ENCODE peak calls at places on chromosomes 4 and X, in six cellular contexts. H is uterus, O is transverse colon, F is MM.1S, Y is mammary epithelial cell, Z is HepG2. P is an unnamed sample. For H3K27me3 and H3K4me1, the result is how much of the 10 kb centered on the place peaks cover.

GRCh38 chr4:90730752-90731151 is 603.6 kb downstream of the CCSER1 start:
- DNase-seq in H (no peak), O (no peak), F (no peak), Y (no peak), Z (no peak), P (no peak)

GRCh38 chr4:69038582-69038981 is 57.7 kb upstream of the UGT2B7 start:
- DNase-seq in H (no peak), O (no peak), F (no peak), Y (no peak), Z (no peak), P (no peak)

GRCh38 chr4:139028191-139028661 is 12.6 kb downstream of the NOCT start:
- DNase-seq in H (no peak), O (no peak), F (peak), Y (no peak), Z (no peak), P (no peak)

GRCh38 chrX:19589105-19589504 is 73.8 kb upstream of the MAP3K15 start:
- DNase-seq in H (no peak), O (no peak), F (no peak), Y (no peak), Z (no peak), P (no peak)

GRCh38 chrX:68995780-68996551 is 167.1 kb downstream of the EFNB1 start:
- DNase-seq in H (peak), O (peak), F (no peak), Y (peak), Z (peak), P (no peak)

GRCh38 chrX:23838953-23839352 is 56.0 kb downstream of the SAT1 start:
- DNase-seq in H (no peak), O (no peak), F (no peak), Y (no peak), Z (no peak), P (no peak)

GRCh38 chr4:151031831-151032605 is 16.9 kb upstream of the LRBA start:
- DNase-seq in H (no peak), O (no peak), F (no peak), Y (peak), Z (no peak), P (no peak)

GRCh38 chrX:11687157-11687556 is 21.4 kb upstream of the ARHGAP6 start:
- DNase-seq in H (no peak), O (no peak), F (no peak), Y (no peak), Z (no peak), P (no peak)

GRCh38 chr4:3483471-3483921 is 20.4 kb downstream of the DOK7 start:
- DNase-seq in H (no peak), O (no peak), F (no peak), Y (no peak), Z (no peak), P (peak)

GRCh38 chr4:3481783-3482397 is 18.8 kb downstream of the DOK7 start:
- DNase-seq in H (no peak), O (peak), F (no peak), Y (no peak), Z (no peak), P (no peak)

GRCh38 chr4:3481113-3481531 is 18.0 kb downstream of the DOK7 start:
- DNase-seq in H (no peak), O (no peak), F (no peak), Y (no peak), Z (no peak), P (no peak)

GRCh38 chr4:3484057-3484973 is 21.2 kb downstream of the DOK7 start:
- DNase-seq in H (no peak), O (peak), F (no peak), Y (peak), Z (peak), P (peak)

GRCh38 chr4:3482707-3483106 is 19.6 kb downstream of the DOK7 start:
- DNase-seq in H (no peak), O (no peak), F (no peak), Y (no peak), Z (no peak), P (no peak)
- H3K27me3 ChIP-seq in H (under half), O (half or more), F (half or more), Y (under half), Z (half or more), P (under half)

GRCh38 chr4:159142254-159142653 is 39.4 kb downstream of the RAPGEF2 start:
- DNase-seq in H (no peak), O (no peak), F (no peak), Y (peak), Z (no peak), P (no peak)
- H3K4me1 ChIP-seq in H (under half), O (under half), F (under half), Y (under half), Z (under half), P (under half)

GRCh38 chr4:41232406-41232805 is 18.1 kb upstream of the APBB2 start:
- DNase-seq in H (no peak), O (no peak), F (no peak), Y (no peak), Z (no peak), P (no peak)
- TF ChIP-seq CTCF in H (no peak), O (no peak), F (peak), Y (no peak), Z (peak), P (no peak)

DNA sequence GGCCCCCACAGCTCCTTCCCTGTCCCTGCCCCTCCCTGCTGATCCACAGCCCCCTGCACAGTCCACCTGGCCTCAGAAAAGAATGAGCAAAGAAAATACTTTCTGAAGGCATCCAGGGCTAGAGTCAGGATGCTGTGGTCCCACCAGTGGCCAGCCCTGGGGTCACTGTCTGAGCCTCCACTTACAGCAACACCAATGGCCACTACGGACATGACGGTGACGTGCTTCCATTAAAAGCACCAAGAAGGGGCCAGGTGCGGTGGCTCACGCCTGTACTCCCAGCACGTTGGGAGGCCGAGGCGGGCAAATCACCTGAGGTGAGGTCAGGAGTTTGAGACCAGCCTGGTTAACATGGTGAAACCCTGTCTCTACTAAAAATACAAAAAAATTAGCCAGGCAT is 4.0 kb downstream of the JAKMIP1 start:
- DNase-seq in H (no peak), O (no peak), F (no peak), Y (no peak), Z (no peak), P (peak)
- H3K27me3 ChIP-seq in H (under half), O (half or more), F (under half), Y (under half), Z (half or more), P (under half)

DNA sequence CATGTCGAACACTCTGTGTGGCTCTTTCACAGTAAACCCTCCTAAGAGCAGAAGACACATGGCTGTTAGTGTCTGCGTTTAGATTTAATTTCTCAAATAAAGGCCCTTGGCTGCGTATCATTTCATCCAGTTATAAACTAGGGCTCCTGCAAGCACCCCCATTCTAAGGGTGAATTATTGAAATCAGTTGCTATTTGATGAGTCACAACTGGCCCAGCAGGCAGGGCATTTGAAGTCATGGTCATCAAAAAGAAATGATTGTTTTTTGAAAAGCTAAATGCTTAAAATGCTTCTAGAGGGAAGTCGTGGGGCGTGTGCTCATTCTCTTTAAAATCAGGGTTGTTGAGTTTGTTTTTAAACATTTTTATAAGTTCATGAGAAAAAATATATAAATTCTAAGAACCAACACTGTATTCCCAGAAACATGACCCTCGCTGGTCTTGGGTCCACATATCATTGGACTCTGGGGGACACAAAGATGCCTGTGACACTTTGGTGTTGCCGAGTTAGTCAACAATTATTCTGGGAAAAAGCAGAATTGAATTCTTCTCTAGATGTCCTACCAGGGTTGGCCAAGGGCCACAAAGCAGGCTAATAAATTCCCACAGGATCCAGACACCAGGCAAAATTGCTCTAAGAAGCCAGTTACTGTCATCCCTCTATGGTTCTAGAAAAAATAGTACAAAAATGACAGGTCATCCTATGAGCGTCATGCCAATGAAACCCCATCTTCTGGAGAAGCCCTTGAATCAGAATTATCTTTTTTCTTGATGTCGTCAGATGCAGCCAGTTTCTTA is 99.5 kb upstream of the MYOZ2 start:
- DNase-seq in H (no peak), O (no peak), F (no peak), Y (no peak), Z (no peak), P (no peak)
- H3K4me1 ChIP-seq in H (under half), O (under half), F (under half), Y (under half), Z (under half), P (half or more)